ENCODE peak calls at places on chromosome 18, in five cellular contexts. R is HepG2, Q is HCT116, U is K562, Z is H1. O is an unnamed sample.

GRCh38 chr18:10193446-10193845 is 261.0 kb upstream of the APCDD1 start:
- DNase-seq in Q (no peak), R (no peak), U (no peak), Z (no peak), O (no peak)

GRCh38 chr18:45359275-45360009 is 255.8 kb upstream of the SLC14A2 start:
- DNase-seq in Z (no peak), U (no peak), R (no peak), Q (no peak), O (no peak)

GRCh38 chr18:23121133-23121532 is 14.2 kb upstream of the CABLES1 start:
- DNase-seq in Q (no peak), U (no peak), Z (no peak), R (no peak), O (no peak)

GRCh38 chr18:52936931-52937330 is 596.9 kb downstream of the DCC start:
- DNase-seq in Q (no peak), Z (no peak), R (no peak), U (no peak), O (no peak)

GRCh38 chr18:23495723-23496440 is 7.4 kb upstream of the RMC1 start:
- DNase-seq in Z (no peak), U (no peak), R (no peak), Q (no peak), O (no peak)

GRCh38 chr18:63903981-63904570 is 3.7 kb upstream of the SERPINB10 start:
- DNase-seq in Z (no peak), R (no peak), Q (no peak), U (no peak), O (no peak)

GRCh38 chr18:36012891-36013290 is 40.4 kb downstream of the RMP24 start:
- DNase-seq in Q (no peak), R (no peak), Z (no peak), U (no peak), O (no peak)

GRCh38 chr18:24228661-24229053 is 89.8 kb downstream of the CABYR start:
- DNase-seq in Z (no peak), Q (no peak), U (no peak), R (no peak), O (no peak)

GRCh38 chr18:3450358-3451107 is 561 bp downstream of the TGIF1 start:
- DNase-seq in R (no peak), U (peak; percentile 38), Q (no peak), Z (no peak), O (no peak)

GRCh38 chr18:45270289-45270771 is 344.9 kb upstream of the SLC14A2 start:
- DNase-seq in Z (no peak), Q (no peak), U (no peak), R (no peak), O (no peak)

GRCh38 chr18:45785015-45785597 is 40.4 kb upstream of the SIGLEC15 start:
- DNase-seq in R (no peak), U (no peak), Q (no peak), Z (no peak), O (no peak)

GRCh38 chr18:13220326-13220991 is 1.9 kb downstream of the LDLRAD4 start:
- DNase-seq in R (no peak), Z (no peak), U (no peak), Q (no peak), O (no peak)

GRCh38 chr18:8730080-8730827 is 24.9 kb downstream of the MTCL1 start:
- DNase-seq in Q (peak; percentile 74), R (peak; percentile 91), Z (no peak), U (peak; percentile 84), O (no peak)

GRCh38 chr18:24023185-24023814 is 8.7 kb downstream of the TTC39C start:
- DNase-seq in Z (no peak), R (peak; percentile 9), Q (no peak), U (no peak), O (no peak)

GRCh38 chr18:25019086-25019860 is 332.7 kb downstream of the ZNF521 start:
- DNase-seq in Q (no peak), Z (no peak), R (no peak), U (no peak), O (no peak)

GRCh38 chr18:79469309-79469708 is 73.6 kb downstream of the NFATC1 start:
- DNase-seq in U (no peak), R (no peak), Q (no peak), Z (no peak), O (no peak)

GRCh38 chr18:79466591-79466990 is 70.9 kb downstream of the NFATC1 start:
- DNase-seq in U (no peak), Z (no peak), Q (no peak), R (no peak), O (no peak)

GRCh38 chr18:79467126-79467525 is 71.4 kb downstream of the NFATC1 start:
- DNase-seq in R (no peak), Q (no peak), Z (no peak), U (no peak), O (no peak)

GRCh38 chr18:79463424-79463960 is 67.8 kb downstream of the NFATC1 start:
- DNase-seq in Z (no peak), Q (no peak), U (no peak), R (no peak), O (no peak)

DNA sequence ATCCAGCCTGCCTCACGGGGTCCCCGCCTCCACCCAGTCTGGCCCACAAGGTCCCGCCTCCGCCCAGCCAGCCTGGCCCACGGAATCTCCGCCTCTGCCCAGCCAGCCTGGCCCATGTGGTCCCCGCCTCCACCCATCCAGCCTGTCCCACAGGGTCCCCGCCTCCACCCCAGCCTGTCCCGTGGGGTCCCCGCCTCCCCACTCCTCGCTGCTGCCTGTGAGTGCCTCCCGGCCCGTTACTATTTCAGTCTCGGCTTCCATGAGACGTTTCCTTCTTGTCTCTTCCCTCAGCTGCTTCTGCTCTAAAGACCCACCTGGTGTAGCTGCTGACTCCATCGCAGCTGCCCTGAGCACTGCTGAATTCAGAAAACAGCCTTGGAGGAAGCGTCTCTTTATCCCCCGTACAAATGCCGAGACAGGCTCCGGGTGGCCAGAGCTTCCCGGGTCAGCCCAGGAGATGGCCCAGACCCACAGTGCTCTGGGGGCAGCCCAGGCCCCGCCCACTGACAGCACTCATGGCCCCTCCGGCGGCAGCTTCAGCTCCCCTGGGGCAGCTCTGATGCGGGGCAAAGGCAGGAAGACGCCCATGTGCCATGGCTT is 69.8 kb downstream of the NFATC1 start:
- DNase-seq in Q (no peak), U (no peak), R (no peak), Z (no peak), O (no peak)
- H3K4me3 ChIP-seq in Q (no peak overlapping the region), U (no peak overlapping the region), R (no peak overlapping the region), Z (no peak overlapping the region), O (no peak overlapping the region)

DNA sequence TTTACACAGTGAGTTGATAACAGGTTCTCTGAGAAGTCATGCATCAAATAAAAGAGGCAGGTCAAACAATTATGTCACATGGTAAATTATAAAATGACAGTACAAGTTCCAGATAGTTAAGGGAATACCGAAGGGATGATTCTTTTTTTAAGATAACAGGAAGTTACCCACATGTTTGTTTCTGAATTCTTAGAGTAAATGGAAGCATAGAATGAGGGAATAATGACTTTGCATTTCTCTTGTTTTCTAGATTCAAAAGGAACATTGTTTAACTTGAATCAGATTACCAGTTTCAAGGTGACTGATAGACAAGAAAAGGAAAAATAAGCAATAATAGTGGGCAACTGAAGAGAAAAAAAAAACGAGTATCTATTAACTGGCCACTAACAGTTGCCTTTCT is 124.5 kb downstream of the MIB1 start:
- DNase-seq in Q (no peak), Z (no peak), R (peak; percentile 29), U (no peak), O (no peak)
- TF ChIP-seq CTCF in Q (no peak), Z (no peak), R (no peak), U (no peak), O (no peak)

GRCh38 chr18:74284501-74285004 is 7.2 kb downstream of the CYB5A start:
- DNase-seq in Z (no peak), U (no peak), Q (no peak), R (no peak), O (no peak)
- TF ChIP-seq SIN3A in Z (no peak), U (no peak), Q (no peak), R (no peak), O (no peak)

GRCh38 chr18:59874166-59874565 is 25.6 kb upstream of the PMAIP1 start:
- DNase-seq in U (no peak), R (peak; percentile 13), Z (no peak), Q (peak; percentile 65), O (no peak)
- H3K4me3 ChIP-seq in U (no peak overlapping the region), R (no peak overlapping the region), Z (no peak overlapping the region), Q (no peak overlapping the region), O (no peak overlapping the region)

GRCh38 chr18:33751613-33752221 is 173.7 kb downstream of the ASXL3 start:
- DNase-seq in R (no peak), U (no peak), Q (no peak), Z (no peak), O (no peak)
- TF ChIP-seq CTCF in R (peak; percentile 31), U (peak; percentile 23), Q (peak; percentile 25), Z (no peak), O (peak; percentile 61)

DNA sequence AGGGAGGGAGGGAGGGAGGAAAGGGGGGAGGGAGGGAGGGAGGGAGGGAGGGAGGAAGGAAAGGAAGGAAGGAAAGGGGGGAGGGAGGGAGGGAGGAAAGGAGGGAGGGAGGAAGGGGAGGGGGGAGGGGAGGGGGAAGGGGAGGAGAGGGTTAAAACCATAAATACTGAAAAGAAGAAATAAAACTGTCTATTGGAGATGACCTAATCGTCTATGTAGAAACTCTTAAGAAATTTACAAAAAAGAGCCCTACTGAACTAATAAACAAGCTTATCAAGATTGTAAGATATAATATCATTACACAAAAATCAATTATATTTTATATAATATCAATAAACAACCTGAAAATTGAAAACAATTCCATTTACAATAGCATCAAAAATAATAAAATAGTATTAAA is 32.3 kb upstream of the CTDP1 start:
- DNase-seq in R (no peak), Q (no peak), Z (no peak), U (no peak), O (no peak)
- TF ChIP-seq SIN3A in R (no peak), Q (no peak), Z (no peak), U (no peak), O (no peak)

GRCh38 chr18:7158201-7158600 is 40.6 kb upstream of the LAMA1 start:
- DNase-seq in U (no peak), Q (no peak), R (no peak), Z (no peak), O (no peak)
- H3K4me3 ChIP-seq in U (no peak overlapping the region), Q (no peak overlapping the region), R (no peak overlapping the region), Z (no peak overlapping the region), O (no peak overlapping the region)

DNA sequence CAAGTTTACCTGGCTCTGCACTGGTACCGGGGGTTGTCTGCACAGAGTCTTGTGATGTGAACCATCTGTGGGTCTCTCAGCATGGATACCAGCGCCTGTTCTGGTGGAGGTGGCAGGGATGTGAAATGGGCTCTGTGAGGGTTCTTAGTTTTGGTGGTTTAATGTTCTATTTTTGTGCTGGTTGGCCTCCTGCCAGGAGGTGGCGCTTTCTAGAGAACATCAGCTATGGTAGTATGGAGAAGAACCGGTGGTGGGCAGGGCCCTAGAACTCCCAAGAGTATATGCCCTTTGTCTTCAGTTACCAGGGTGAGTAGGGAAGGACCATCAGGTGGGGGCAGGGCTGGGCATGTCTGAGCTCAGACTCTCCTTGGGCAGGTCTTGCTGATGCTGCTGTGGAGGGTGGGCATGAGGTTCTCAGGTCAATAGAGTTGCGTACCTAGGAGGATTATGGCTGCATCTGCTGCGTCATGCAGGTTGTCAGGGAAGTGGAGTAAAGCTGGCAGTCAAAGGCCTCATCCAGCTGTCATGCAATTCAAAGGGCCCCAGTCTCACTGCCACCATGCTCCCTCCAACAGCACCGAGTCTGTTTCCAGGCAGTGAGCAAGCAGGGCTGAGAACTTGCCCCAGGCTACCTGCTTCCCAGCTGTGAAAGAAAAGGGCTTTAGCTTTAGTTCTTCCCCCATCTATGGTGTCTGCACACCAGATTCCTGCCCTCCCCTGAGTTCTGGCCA is 278.0 kb downstream of the METTL4 start:
- DNase-seq in R (no peak), Q (no peak), Z (no peak), U (no peak), O (no peak)
- TF ChIP-seq CTCF in R (no peak), Q (no peak), Z (no peak), U (peak; percentile 22), O (no peak)

O was measured in Panc1.